ENCODE peak calls at places on chromosomes 4 and X, in four cellular contexts. Y is mesendoderm, X is fibroblast of pulmonary artery, Z is uterus. S is an unnamed sample.

GRCh38 chr4:182507808-182508207 is 264.6 kb downstream of the TENM3 start:
- DNase-seq in Y (peak; percentile 23), X (no peak), Z (no peak), S (no peak)

GRCh38 chr4:128468485-128468989 is 180.9 kb upstream of the PGRMC2 start:
- DNase-seq in Y (no peak), X (peak; percentile 97), Z (peak; percentile 79), S (no peak)

GRCh38 chr4:62560858-62561257 is 1360.7 kb downstream of the ADGRL3 start:
- DNase-seq in Y (no peak), X (no peak), Z (no peak), S (no peak)

GRCh38 chrX:141668371-141668770 is 30.2 kb downstream of the SPANXD start:
- DNase-seq in Y (no peak), X (no peak), Z (no peak), S (no peak)

GRCh38 chr4:126375462-126376054 is 1060.8 kb downstream of the FAT4 start:
- DNase-seq in Y (no peak), X (peak; percentile 49), Z (no peak), S (no peak)

GRCh38 chr4:175421506-175421905 is 390.6 kb downstream of the GPM6A start:
- DNase-seq in Y (peak; percentile 13), X (no peak), Z (no peak), S (no peak)

GRCh38 chrX:74133156-74133796 is 170.7 kb upstream of the ZCCHC13 start:
- DNase-seq in Y (peak; percentile 73), X (peak; percentile 75), Z (peak; percentile 29), S (no peak)

GRCh38 chr4:122604146-122604545 is 16.7 kb downstream of the IL21 start:
- DNase-seq in Y (peak; percentile 8), X (no peak), Z (no peak), S (no peak)

GRCh38 chr4:122152699-122153328 is 683 bp downstream of the BLTP1 start:
- DNase-seq in Y (peak; percentile 57), X (peak; percentile 38), Z (peak; percentile 33), S (peak; percentile 80)

GRCh38 chr4:82898322-82899243 is 2.0 kb upstream of the THAP9 start:
- DNase-seq in Y (peak; percentile 36), X (peak; percentile 91), Z (no peak), S (no peak)

GRCh38 chr4:150501019-150501727 is 80.8 kb upstream of the MAB21L2 start:
- DNase-seq in Y (no peak), X (peak; percentile 89), Z (no peak), S (no peak)

GRCh38 chrX:15714529-15714928 is 23.5 kb upstream of the CA5B start:
- DNase-seq in Y (no peak), X (no peak), Z (no peak), S (no peak)

GRCh38 chr4:173367285-173367684 is 3.5 kb upstream of the SAP30 start:
- DNase-seq in Y (no peak), X (peak; percentile 59), Z (no peak), S (no peak)

GRCh38 chr4:26692014-26692726 is 108.3 kb downstream of the TBC1D19 start:
- DNase-seq in Y (peak; percentile 60), X (no peak), Z (no peak), S (no peak)

GRCh38 chr4:153933851-153934688 is 145.2 kb upstream of the SFRP2 start:
- DNase-seq in Y (peak; percentile 7), X (no peak), Z (peak; percentile 43), S (no peak)
- H3K4me3 ChIP-seq in Y (no peak overlapping the region), X (no peak overlapping the region), Z (no peak overlapping the region), S (no peak overlapping the region)

DNA sequence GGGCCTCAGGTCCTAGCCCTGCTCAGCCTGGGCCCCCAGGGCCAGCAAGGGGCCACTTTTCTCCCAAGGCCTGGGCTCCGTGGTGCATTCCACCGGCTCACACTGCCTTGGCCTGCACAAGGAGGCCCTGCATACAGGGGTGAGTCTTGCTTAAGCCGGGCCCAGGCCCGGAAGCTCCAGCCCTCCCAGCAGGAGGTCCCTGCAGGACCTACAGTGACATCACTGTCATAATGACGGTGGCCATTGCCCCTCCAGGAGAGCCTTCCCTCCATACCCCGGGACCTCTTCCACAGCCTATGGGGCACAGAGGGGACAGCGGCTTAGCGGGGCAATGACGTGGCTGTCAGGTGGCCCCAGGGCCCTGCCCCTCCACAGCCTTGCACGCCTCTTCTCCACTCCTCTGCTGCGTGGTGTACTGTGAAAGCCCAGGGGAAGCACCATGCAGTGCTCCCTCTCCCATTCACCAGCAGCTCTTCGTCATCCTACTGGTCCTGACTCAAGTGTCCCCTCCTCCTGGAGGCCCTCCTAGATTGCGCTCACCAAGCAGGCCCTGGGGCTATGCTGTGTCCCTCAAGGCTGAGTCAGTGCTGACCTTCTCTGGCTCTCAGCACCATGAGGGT is 32.3 kb upstream of the AFAP1 start:
- DNase-seq in Y (no peak), X (no peak), Z (no peak), S (no peak)
- H3K4me3 ChIP-seq in Y (no peak overlapping the region), X (no peak overlapping the region), Z (no peak overlapping the region), S (no peak overlapping the region)

GRCh38 chr4:517806-518070 is 18.7 kb downstream of the PIGG start:
- DNase-seq in Y (no peak), X (no peak), Z (no peak), S (no peak)

GRCh38 chr4:518569-519083 is 19.6 kb downstream of the PIGG start:
- DNase-seq in Y (no peak), X (no peak), Z (no peak), S (no peak)

GRCh38 chr4:517061-517805 is 18.2 kb downstream of the PIGG start:
- DNase-seq in Y (no peak), X (no peak), Z (no peak), S (no peak)

GRCh38 chr4:513327-513726 is 14.3 kb downstream of the PIGG start:
- DNase-seq in Y (no peak), X (no peak), Z (no peak), S (no peak)

DNA sequence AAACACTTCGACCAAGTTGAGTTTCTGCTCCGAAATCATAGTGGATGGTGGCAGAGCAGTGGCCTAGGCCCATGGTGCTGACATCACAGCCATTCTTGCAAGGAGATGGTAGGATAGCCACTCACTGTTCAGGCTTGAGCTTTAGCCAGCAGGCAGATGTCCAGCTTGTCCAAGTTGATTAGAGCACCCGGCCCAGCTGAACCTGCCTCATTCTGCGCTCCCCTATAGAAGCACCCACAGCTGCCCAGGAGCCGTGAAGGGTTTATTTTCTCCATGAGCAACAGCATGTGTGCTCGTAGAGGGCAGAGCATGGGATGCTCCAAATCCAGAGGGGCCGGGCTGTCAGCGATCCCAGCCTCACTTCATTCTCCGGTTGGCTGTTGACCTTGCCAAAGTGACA is 16.2 kb downstream of the PIGG start:
- DNase-seq in Y (no peak), X (no peak), Z (no peak), S (no peak)
- H3K4me3 ChIP-seq in Y (no peak overlapping the region), X (no peak overlapping the region), Z (no peak overlapping the region), S (no peak overlapping the region)

GRCh38 chr4:143701365-143701764 is 890 bp upstream of the FREM3 start:
- DNase-seq in Y (no peak), X (no peak), Z (no peak), S (no peak)
- H3K4me3 ChIP-seq in Y (no peak overlapping the region), X (no peak overlapping the region), Z (no peak overlapping the region), S (peak overlapping the region; percentile 37)

GRCh38 chrX:56968980-56969379 is 26.4 kb downstream of the SPIN3 start:
- DNase-seq in Y (no peak), X (no peak), Z (no peak), S (no peak)
- H3K4me3 ChIP-seq in Y (no peak overlapping the region), X (no peak overlapping the region), Z (no peak overlapping the region), S (no peak overlapping the region)

DNA sequence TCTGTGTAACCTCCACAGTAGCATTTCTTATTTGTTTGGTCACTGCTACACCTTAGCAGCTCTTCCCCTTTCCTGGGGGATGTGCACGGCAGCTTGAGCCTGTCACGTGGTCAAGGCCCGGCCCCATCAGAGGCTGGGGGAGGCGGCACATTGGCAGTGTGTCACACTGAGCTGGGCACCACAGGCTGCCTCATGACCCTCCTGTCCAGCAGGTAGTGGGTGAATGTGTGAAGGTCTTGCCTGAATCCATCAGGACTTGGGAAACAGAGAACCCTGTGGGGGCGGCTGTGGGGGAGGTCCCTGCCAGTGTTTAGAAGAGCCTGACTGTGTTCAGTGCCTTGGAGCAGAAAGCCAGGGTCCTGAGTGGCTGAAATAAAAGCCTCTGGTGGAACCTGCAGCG is 33.2 kb downstream of the WFS1 start:
- DNase-seq in Y (no peak), X (no peak), Z (no peak), S (no peak)
- H3K4me3 ChIP-seq in Y (no peak overlapping the region), X (no peak overlapping the region), Z (no peak overlapping the region), S (no peak overlapping the region)